ENCODE peak calls at places on chromosomes 16 and 17, in seven cellular contexts. B, V, O, U, P, R and W are unnamed samples.

GRCh38 chr17:67035131-67036083 is 8.9 kb upstream of the CACNG1 start:
- DNase-seq in B (no peak), V (no peak), O (no peak), U (no peak), P (no peak), R (no peak), W (no peak)

GRCh38 chr17:61054430-61054829 is 345.2 kb upstream of the TBX2 start:
- DNase-seq in B (no peak), V (no peak), O (no peak), U (no peak), P (no peak), R (no peak), W (no peak)

GRCh38 chr16:57711-58110 is 4.1 kb downstream of the SNRNP25 start:
- DNase-seq in B (no peak), V (no peak), O (peak; percentile 23), U (no peak), P (no peak), R (peak; percentile 13), W (no peak)

GRCh38 chr16:53041196-53041977 is 11.3 kb downstream of the CHD9NB start:
- DNase-seq in B (peak; percentile 90), V (no peak), O (peak; percentile 79), U (no peak), P (no peak), R (peak; percentile 90), W (peak; percentile 86)

GRCh38 chr17:10769840-10770239 is 34.1 kb downstream of the TMEM238L start:
- DNase-seq in B (no peak), V (no peak), O (no peak), U (no peak), P (no peak), R (no peak), W (no peak)

GRCh38 chr16:4750896-4751295 is 16.1 kb downstream of the ZNF500 start:
- DNase-seq in B (no peak), V (no peak), O (no peak), U (no peak), P (no peak), R (no peak), W (no peak)

GRCh38 chr16:88437367-88437964 is 15.6 kb upstream of the ZFPM1 start:
- DNase-seq in B (peak; percentile 51), V (peak; percentile 69), O (no peak), U (no peak), P (no peak), R (no peak), W (peak; percentile 29)

GRCh38 chr17:54979657-54980056 is 11.1 kb downstream of the STXBP4 start:
- DNase-seq in B (no peak), V (no peak), O (no peak), U (no peak), P (no peak), R (no peak), W (no peak)

GRCh38 chr16:66223176-66223780 is 143.2 kb upstream of the CDH5 start:
- DNase-seq in B (no peak), V (no peak), O (peak; percentile 41), U (no peak), P (no peak), R (no peak), W (peak; percentile 52)

GRCh38 chr17:32123782-32124181 is 18.5 kb upstream of the RHOT1 start:
- DNase-seq in B (no peak), V (no peak), O (no peak), U (no peak), P (no peak), R (no peak), W (no peak)

GRCh38 chr17:15309793-15310192 is 31.6 kb downstream of the TEKT3 start:
- DNase-seq in B (no peak), V (no peak), O (no peak), U (no peak), P (no peak), R (no peak), W (no peak)

GRCh38 chr17:64343833-64344637 is 46.6 kb downstream of the PECAM1 start:
- DNase-seq in B (peak; percentile 80), V (no peak), O (peak; percentile 84), U (peak; percentile 99), P (peak; percentile 69), R (peak; percentile 87), W (peak; percentile 75)

GRCh38 chr17:78592991-78593329 is 15.8 kb upstream of the DNAH17 start:
- DNase-seq in B (no peak), V (no peak), O (no peak), U (no peak), P (no peak), R (no peak), W (no peak)

GRCh38 chr17:57875109-57876022 is 25.5 kb upstream of the MRPS23 start:
- DNase-seq in B (peak; percentile 76), V (peak; percentile 66), O (peak; percentile 84), U (peak; percentile 97), P (peak; percentile 92), R (peak; percentile 86), W (peak; percentile 96)

GRCh38 chr16:54171855-54172537 is 114.6 kb downstream of the IRX3 start:
- DNase-seq in B (no peak), V (no peak), O (no peak), U (peak; percentile 33), P (peak; percentile 71), R (no peak), W (peak; percentile 37)

GRCh38 chr16:1024126-1024525 is 42.6 kb downstream of the SOX8 start:
- DNase-seq in B (no peak), V (no peak), O (no peak), U (no peak), P (no peak), R (no peak), W (no peak)

GRCh38 chr16:80347900-80348299 is 192.9 kb upstream of the DYNLRB2 start:
- DNase-seq in B (peak; percentile 65), V (no peak), O (peak; percentile 68), U (peak; percentile 36), P (no peak), R (no peak), W (no peak)

GRCh38 chr17:2682304-2682938 is 29.1 kb downstream of the CLUH start:
- DNase-seq in B (no peak), V (no peak), O (no peak), U (no peak), P (no peak), R (no peak), W (no peak)

GRCh38 chr17:32498362-32498761 is 11.6 kb downstream of the CDK5R1 start:
- DNase-seq in B (no peak), V (no peak), O (no peak), U (no peak), P (no peak), R (no peak), W (peak; percentile 38)

GRCh38 chr16:73254983-73255382 is 207.1 kb upstream of the ZFHX3 start:
- DNase-seq in B (no peak), V (no peak), O (no peak), U (no peak), P (no peak), R (no peak), W (no peak)

GRCh38 chr17:7020894-7021664 is 1.8 kb upstream of the BCL6B start:
- DNase-seq in B (no peak), V (no peak), O (no peak), U (no peak), P (no peak), R (no peak), W (peak; percentile 61)

GRCh38 chr16:85153656-85154091 is 41.4 kb upstream of the CIBAR2 start:
- DNase-seq in B (peak; percentile 78), V (no peak), O (peak; percentile 68), U (no peak), P (no peak), R (peak; percentile 80), W (no peak)

GRCh38 chr17:73782231-73782630 is 138.0 kb upstream of the SDK2 start:
- DNase-seq in B (no peak), V (no peak), O (no peak), U (no peak), P (no peak), R (no peak), W (no peak)